ENCODE peak calls at places on chromosomes 16 and 17, in seven cellular contexts. F is left lung, U is NAMALWA, L is NCI-H774, Y is NCI-H446 treated with DMSO at 0.1 percent for 48 hours, D is breast epithelium, J is NCI-H2081. N is an unnamed sample.

GRCh38 chr17:75730065-75730464 is 8.8 kb downstream of the ITGB4 start:
- DNase-seq in U (no peak), J (no peak), D (no peak), L (no peak), F (no peak), Y (no peak), N (no peak)

GRCh38 chr16:69073181-69073669 is 32.2 kb upstream of the HAS3 start:
- DNase-seq in L (no peak), Y (no peak), J (no peak), F (no peak), D (no peak), U (no peak), N (no peak)

GRCh38 chr16:30889721-30890120 is 4.2 kb downstream of the BCL7C start:
- DNase-seq in F (no peak), U (no peak), L (no peak), D (no peak), Y (no peak), J (no peak), N (no peak)

GRCh38 chr16:53131050-53131362 is 76.2 kb downstream of the CHD9 start:
- DNase-seq in J (no peak), L (no peak), D (no peak), F (no peak), U (no peak), Y (no peak), N (peak)

GRCh38 chr17:37848690-37849616 is 75.3 kb upstream of the TBC1D3K start:
- DNase-seq in F (no peak), J (no peak), D (no peak), L (no peak), Y (no peak), U (no peak), N (no peak)

GRCh38 chr16:17359778-17360177 is 111.0 kb downstream of the XYLT1 start:
- DNase-seq in L (no peak), F (no peak), J (no peak), Y (peak), D (no peak), U (no peak), N (no peak)

GRCh38 chr17:83086197-83086880 is 6.9 kb downstream of the METRNL start:
- DNase-seq in U (no peak), F (no peak), Y (no peak), D (no peak), L (no peak), J (no peak), N (no peak)

GRCh38 chr16:53099318-53100130 is 44.7 kb downstream of the CHD9 start:
- DNase-seq in L (peak), D (peak), U (no peak), F (peak), J (peak), Y (peak), N (peak)

GRCh38 chr16:30728321-30728720 is 19.9 kb upstream of the PHKG2 start:
- DNase-seq in D (no peak), F (no peak), J (no peak), U (no peak), L (no peak), Y (no peak), N (no peak)

GRCh38 chr16:24544640-24545039 is 5.3 kb downstream of the RBBP6 start:
- DNase-seq in J (no peak), L (no peak), F (no peak), D (no peak), Y (no peak), U (no peak), N (no peak)

GRCh38 chr16:49528035-49528434 is 154.4 kb downstream of the C16orf78 start:
- DNase-seq in L (no peak), Y (no peak), U (no peak), J (no peak), D (no peak), F (no peak), N (no peak)

GRCh38 chr16:78479723-78480122 is 380.3 kb downstream of the WWOX start:
- DNase-seq in F (no peak), U (no peak), D (no peak), J (no peak), L (no peak), Y (no peak), N (no peak)

GRCh38 chr17:13362341-13363122 is 239.2 kb downstream of the HS3ST3A1 start:
- DNase-seq in Y (no peak), D (no peak), L (no peak), J (no peak), F (no peak), U (no peak), N (no peak)

GRCh38 chr16:85419503-85420408 is 193.4 kb upstream of the GSE1 start:
- DNase-seq in L (no peak), U (no peak), D (no peak), J (no peak), Y (no peak), F (no peak), N (no peak)

GRCh38 chr17:45143767-45144198 is 4.5 kb upstream of the HEXIM1 start:
- DNase-seq in D (peak), F (peak), L (no peak), J (no peak), Y (no peak), U (no peak), N (no peak)

GRCh38 chr16:30692381-30693074 is 6.4 kb upstream of the SRCAP start:
- DNase-seq in L (no peak), J (no peak), U (no peak), D (no peak), Y (no peak), F (no peak), N (no peak)

GRCh38 chr16:3140603-3141427 is 6.0 kb downstream of the ZNF213 start:
- DNase-seq in Y (no peak), J (no peak), F (no peak), U (no peak), D (no peak), L (no peak), N (no peak)

GRCh38 chr16:68951991-68952877 is 108.9 kb downstream of the TANGO6 start:
- DNase-seq in U (no peak), J (no peak), Y (no peak), L (no peak), D (no peak), F (no peak), N (no peak)

GRCh38 chr16:88530858-88531203 is 39.4 kb upstream of the ZC3H18 start:
- DNase-seq in D (no peak), F (no peak), Y (no peak), L (no peak), U (no peak), J (no peak), N (no peak)

GRCh38 chr17:74210191-74211140 is 2.9 kb upstream of the TTYH2 start:
- DNase-seq in L (peak), D (peak), Y (no peak), J (peak), F (peak), U (peak), N (no peak)

GRCh38 chr17:41957869-41958231 is 8.7 kb upstream of the CNP start:
- DNase-seq in J (no peak), L (no peak), U (no peak), D (no peak), F (no peak), Y (no peak), N (no peak)

GRCh38 chr17:37650419-37651003 is 7.3 kb upstream of the DDX52 start:
- DNase-seq in Y (no peak), J (peak), U (peak), F (no peak), D (no peak), L (peak), N (no peak)

GRCh38 chr16:79451196-79451816 is 149.2 kb downstream of the MAF start:
- DNase-seq in J (no peak), F (no peak), Y (no peak), L (no peak), U (peak), D (no peak), N (no peak)

GRCh38 chr17:82527893-82528292 is 8.4 kb downstream of the FOXK2 start:
- DNase-seq in U (no peak), L (no peak), D (no peak), F (no peak), J (no peak), Y (no peak), N (no peak)

GRCh38 chr17:20103454-20104448 is 94.6 kb downstream of the SPECC1 start:
- DNase-seq in F (no peak), J (no peak), L (no peak), U (no peak), Y (no peak), D (no peak), N (no peak)

GRCh38 chr17:50262001-50262794 is 12.1 kb upstream of the TMEM92 start:
- DNase-seq in J (no peak), Y (no peak), F (no peak), L (no peak), U (no peak), D (peak), N (no peak)

N was measured in NCI-H1092.